ENCODE peak calls at places on chromosomes 1 and 21, in eight cellular contexts. One of them, this sample, is unnamed.

GRCh38 chr1:90721210-90722194 is 4.4 kb upstream of the BARHL2 start:
- DNase-seq in A549: peak
- DNase-seq in cardiac muscle cell: peak
- DNase-seq in GM23338: peak
- DNase-seq in osteoblast: peak
- DNase-seq in PC-9: peak
- DNase-seq in left ventricle myocardium inferior: no peak
- DNase-seq in right atrium auricular region: no peak
- DNase-seq in this sample: no peak

GRCh38 chr1:53927376-53927881 is 18.1 kb downstream of the IFT25 start:
- DNase-seq in A549: no peak
- DNase-seq in cardiac muscle cell: no peak
- DNase-seq in GM23338: no peak
- DNase-seq in osteoblast: no peak
- DNase-seq in PC-9: no peak
- DNase-seq in left ventricle myocardium inferior: no peak
- DNase-seq in right atrium auricular region: no peak
- DNase-seq in this sample: no peak

GRCh38 chr1:205515781-205516253 is 11.3 kb downstream of the CDK18 start:
- DNase-seq in A549: no peak
- DNase-seq in cardiac muscle cell: peak
- DNase-seq in GM23338: peak
- DNase-seq in osteoblast: peak
- DNase-seq in PC-9: no peak
- DNase-seq in left ventricle myocardium inferior: peak
- DNase-seq in right atrium auricular region: no peak
- DNase-seq in this sample: no peak

GRCh38 chr21:42362700-42363099 is 3.6 kb downstream of the TFF1 start:
- DNase-seq in A549: no peak
- DNase-seq in cardiac muscle cell: no peak
- DNase-seq in GM23338: no peak
- DNase-seq in osteoblast: no peak
- DNase-seq in PC-9: no peak
- DNase-seq in left ventricle myocardium inferior: no peak
- DNase-seq in right atrium auricular region: no peak
- DNase-seq in this sample: no peak

GRCh38 chr1:14939527-14940284 is 213.8 kb upstream of the TMEM51 start:
- DNase-seq in A549: no peak
- DNase-seq in cardiac muscle cell: peak
- DNase-seq in GM23338: no peak
- DNase-seq in osteoblast: peak
- DNase-seq in PC-9: no peak
- DNase-seq in left ventricle myocardium inferior: no peak
- DNase-seq in right atrium auricular region: no peak
- DNase-seq in this sample: peak

GRCh38 chr1:53627031-53627430 is 111.9 kb downstream of the GLIS1 start:
- DNase-seq in A549: no peak
- DNase-seq in cardiac muscle cell: no peak
- DNase-seq in GM23338: no peak
- DNase-seq in osteoblast: peak
- DNase-seq in PC-9: no peak
- DNase-seq in left ventricle myocardium inferior: no peak
- DNase-seq in right atrium auricular region: peak
- DNase-seq in this sample: no peak

GRCh38 chr1:182679684-182680083 is 4.7 kb downstream of the RGS8 start:
- DNase-seq in A549: no peak
- DNase-seq in cardiac muscle cell: no peak
- DNase-seq in GM23338: no peak
- DNase-seq in osteoblast: no peak
- DNase-seq in PC-9: no peak
- DNase-seq in left ventricle myocardium inferior: no peak
- DNase-seq in right atrium auricular region: no peak
- DNase-seq in this sample: no peak

GRCh38 chr1:17569200-17570139 is 30.0 kb downstream of the ARHGEF10L start:
- DNase-seq in A549: no peak
- DNase-seq in cardiac muscle cell: peak
- DNase-seq in GM23338: no peak
- DNase-seq in osteoblast: peak
- DNase-seq in PC-9: peak
- DNase-seq in left ventricle myocardium inferior: peak
- DNase-seq in right atrium auricular region: peak
- DNase-seq in this sample: peak

GRCh38 chr21:46325073-46325912 is 1.3 kb downstream of the PCNT start:
- DNase-seq in A549: peak
- DNase-seq in cardiac muscle cell: peak
- DNase-seq in GM23338: peak
- DNase-seq in osteoblast: peak
- DNase-seq in PC-9: peak
- DNase-seq in left ventricle myocardium inferior: peak
- DNase-seq in right atrium auricular region: no peak
- DNase-seq in this sample: no peak
- TF ChIP-seq CTCF in A549: peak
- TF ChIP-seq CTCF in cardiac muscle cell: peak
- TF ChIP-seq CTCF in GM23338: peak
- TF ChIP-seq CTCF in osteoblast: no peak
- TF ChIP-seq CTCF in PC-9: no peak
- TF ChIP-seq CTCF in left ventricle myocardium inferior: peak
- TF ChIP-seq CTCF in right atrium auricular region: peak
- TF ChIP-seq CTCF in this sample: peak

GRCh38 chr1:153742411-153743142 is 14.7 kb downstream of the INTS3 start:
- DNase-seq in A549: no peak
- DNase-seq in cardiac muscle cell: peak
- DNase-seq in GM23338: no peak
- DNase-seq in osteoblast: peak
- DNase-seq in PC-9: no peak
- DNase-seq in left ventricle myocardium inferior: no peak
- DNase-seq in right atrium auricular region: no peak
- DNase-seq in this sample: peak
- H3K4me3 ChIP-seq in A549: no peak
- H3K4me3 ChIP-seq in cardiac muscle cell: no peak
- H3K4me3 ChIP-seq in GM23338: no peak
- H3K4me3 ChIP-seq in osteoblast: no peak
- H3K4me3 ChIP-seq in PC-9: no peak
- H3K4me3 ChIP-seq in left ventricle myocardium inferior: no peak
- H3K4me3 ChIP-seq in right atrium auricular region: no peak
- H3K4me3 ChIP-seq in this sample: no peak

GRCh38 chr1:147815503-147815902 is 55.1 kb upstream of the GJA5 start:
- DNase-seq in A549: no peak
- DNase-seq in cardiac muscle cell: no peak
- DNase-seq in GM23338: no peak
- DNase-seq in osteoblast: no peak
- DNase-seq in PC-9: no peak
- DNase-seq in left ventricle myocardium inferior: no peak
- DNase-seq in right atrium auricular region: no peak
- DNase-seq in this sample: no peak
- TF ChIP-seq CTCF in A549: no peak
- TF ChIP-seq CTCF in cardiac muscle cell: no peak
- TF ChIP-seq CTCF in GM23338: peak
- TF ChIP-seq CTCF in osteoblast: peak
- TF ChIP-seq CTCF in PC-9: no peak
- TF ChIP-seq CTCF in left ventricle myocardium inferior: peak
- TF ChIP-seq CTCF in right atrium auricular region: peak
- TF ChIP-seq CTCF in this sample: no peak

DNA sequence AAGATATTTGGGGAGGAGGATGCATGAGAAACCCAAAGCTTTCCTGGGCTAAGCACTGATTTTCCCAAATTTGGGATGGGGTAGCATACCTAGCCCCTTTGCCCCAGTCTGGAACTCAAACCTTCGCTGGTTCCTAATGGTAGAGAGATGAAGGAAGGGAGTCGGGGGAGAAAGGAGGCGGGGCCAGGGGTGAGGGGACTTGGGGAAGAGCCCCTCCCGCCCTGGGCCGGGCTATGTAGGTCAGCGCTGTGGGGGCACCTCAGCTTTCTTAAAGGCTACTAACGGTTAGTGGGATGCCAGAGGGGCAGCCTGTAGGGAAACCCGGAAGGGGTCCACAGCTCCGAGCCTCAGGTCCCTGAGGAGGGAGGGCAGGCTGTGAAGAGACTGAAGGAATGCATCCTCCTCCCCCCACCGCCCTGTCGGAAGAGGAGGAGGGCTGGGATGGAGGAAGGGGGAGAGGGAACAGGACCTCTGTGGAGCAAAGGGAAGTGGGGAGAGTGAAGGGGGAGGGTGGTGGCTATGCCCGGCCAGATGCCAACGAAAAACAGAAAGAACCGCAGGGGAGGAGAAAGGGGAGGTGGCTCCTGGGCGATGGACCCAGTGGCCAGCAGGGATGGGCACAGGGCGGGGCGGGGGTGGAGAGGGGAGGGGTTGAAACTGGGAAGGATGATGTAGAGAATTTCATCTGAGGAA is 1.3 kb downstream of the CADM3 start:
- DNase-seq in A549: no peak
- DNase-seq in cardiac muscle cell: peak
- DNase-seq in GM23338: peak
- DNase-seq in osteoblast: no peak
- DNase-seq in PC-9: no peak
- DNase-seq in left ventricle myocardium inferior: peak
- DNase-seq in right atrium auricular region: no peak
- DNase-seq in this sample: no peak
- H3K4me3 ChIP-seq in A549: peak
- H3K4me3 ChIP-seq in cardiac muscle cell: peak
- H3K4me3 ChIP-seq in GM23338: peak
- H3K4me3 ChIP-seq in osteoblast: no peak
- H3K4me3 ChIP-seq in PC-9: no peak
- H3K4me3 ChIP-seq in left ventricle myocardium inferior: peak
- H3K4me3 ChIP-seq in right atrium auricular region: peak
- H3K4me3 ChIP-seq in this sample: no peak

GRCh38 chr1:170985406-170985805 is 50.1 kb downstream of the MROH9 start:
- DNase-seq in A549: no peak
- DNase-seq in cardiac muscle cell: no peak
- DNase-seq in GM23338: no peak
- DNase-seq in osteoblast: no peak
- DNase-seq in PC-9: no peak
- DNase-seq in left ventricle myocardium inferior: no peak
- DNase-seq in right atrium auricular region: no peak
- DNase-seq in this sample: no peak

GRCh38 chr1:170987397-170987796 is 52.1 kb downstream of the MROH9 start:
- DNase-seq in A549: no peak
- DNase-seq in cardiac muscle cell: no peak
- DNase-seq in GM23338: no peak
- DNase-seq in osteoblast: no peak
- DNase-seq in PC-9: no peak
- DNase-seq in left ventricle myocardium inferior: no peak
- DNase-seq in right atrium auricular region: no peak
- DNase-seq in this sample: no peak

DNA sequence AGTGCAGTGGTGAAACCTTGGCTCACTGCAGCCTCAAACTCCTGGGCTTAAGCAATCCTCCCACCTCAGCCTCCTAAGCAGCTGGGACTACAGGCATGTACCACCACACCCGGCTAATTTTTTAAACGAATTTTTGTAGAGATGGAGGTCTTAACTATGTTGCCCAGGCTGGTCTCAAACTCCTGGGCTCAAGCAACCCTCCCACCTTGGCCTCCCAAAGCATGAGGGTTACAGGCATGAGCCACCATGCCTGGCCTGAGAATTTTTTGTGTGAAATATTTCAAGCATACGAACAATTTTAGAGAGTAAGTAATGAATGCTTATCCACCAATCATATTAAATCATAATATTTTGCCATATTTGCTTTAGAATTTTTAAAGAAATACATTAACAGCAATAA is 51.6 kb downstream of the MROH9 start:
- DNase-seq in A549: no peak
- DNase-seq in cardiac muscle cell: no peak
- DNase-seq in GM23338: no peak
- DNase-seq in osteoblast: peak
- DNase-seq in PC-9: no peak
- DNase-seq in left ventricle myocardium inferior: no peak
- DNase-seq in right atrium auricular region: no peak
- DNase-seq in this sample: no peak
- TF ChIP-seq CTCF in A549: no peak
- TF ChIP-seq CTCF in cardiac muscle cell: no peak
- TF ChIP-seq CTCF in GM23338: no peak
- TF ChIP-seq CTCF in osteoblast: no peak
- TF ChIP-seq CTCF in PC-9: no peak
- TF ChIP-seq CTCF in left ventricle myocardium inferior: no peak
- TF ChIP-seq CTCF in right atrium auricular region: no peak
- TF ChIP-seq CTCF in this sample: no peak

DNA sequence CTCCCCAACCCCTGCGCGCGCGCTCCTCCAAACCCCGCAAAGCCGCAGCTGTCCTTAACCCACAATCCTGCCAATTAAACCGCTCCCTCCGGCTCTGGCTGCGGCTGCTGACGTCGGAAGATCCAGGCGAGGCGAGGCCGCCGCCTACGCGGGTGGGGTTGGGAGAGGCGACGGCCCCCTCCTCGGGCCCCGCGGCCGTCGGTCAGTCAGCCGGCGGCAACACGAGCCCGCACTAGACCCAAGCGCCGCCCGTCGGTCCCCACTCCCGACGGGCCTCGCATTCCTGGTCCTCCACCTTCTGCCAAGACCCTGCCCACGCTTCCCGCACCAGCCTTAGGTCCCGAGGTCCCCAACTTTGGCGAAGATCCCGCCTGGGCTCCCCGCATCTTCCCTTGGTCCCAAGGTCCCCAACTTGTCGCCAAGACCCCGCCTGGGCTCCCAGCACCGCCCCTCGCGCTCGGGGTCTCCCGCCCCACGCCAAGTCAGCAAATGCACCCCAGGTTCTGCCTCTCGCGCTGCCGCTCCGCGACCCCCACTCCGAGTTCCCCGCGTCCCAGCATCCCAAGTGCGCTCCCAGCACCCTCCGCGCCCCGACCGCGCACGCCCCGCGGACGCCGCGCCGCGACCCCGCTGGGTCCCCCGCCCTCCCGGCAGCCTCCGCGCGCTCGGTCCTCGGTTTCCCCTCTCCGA is 75.5 kb downstream of the VWA5B1 start:
- DNase-seq in A549: no peak
- DNase-seq in cardiac muscle cell: peak
- DNase-seq in GM23338: peak
- DNase-seq in osteoblast: peak
- DNase-seq in PC-9: no peak
- DNase-seq in left ventricle myocardium inferior: peak
- DNase-seq in right atrium auricular region: no peak
- DNase-seq in this sample: no peak
- H3K4me3 ChIP-seq in A549: no peak
- H3K4me3 ChIP-seq in cardiac muscle cell: peak
- H3K4me3 ChIP-seq in GM23338: peak
- H3K4me3 ChIP-seq in osteoblast: no peak
- H3K4me3 ChIP-seq in PC-9: no peak
- H3K4me3 ChIP-seq in left ventricle myocardium inferior: peak
- H3K4me3 ChIP-seq in right atrium auricular region: peak
- H3K4me3 ChIP-seq in this sample: no peak

GRCh38 chr1:156379420-156380165 is 10.6 kb downstream of the RHBG start:
- DNase-seq in A549: peak
- DNase-seq in cardiac muscle cell: peak
- DNase-seq in GM23338: peak
- DNase-seq in osteoblast: peak
- DNase-seq in PC-9: no peak
- DNase-seq in left ventricle myocardium inferior: no peak
- DNase-seq in right atrium auricular region: no peak
- DNase-seq in this sample: no peak
- TF ChIP-seq CTCF in A549: no peak
- TF ChIP-seq CTCF in cardiac muscle cell: no peak
- TF ChIP-seq CTCF in GM23338: no peak
- TF ChIP-seq CTCF in osteoblast: no peak
- TF ChIP-seq CTCF in PC-9: no peak
- TF ChIP-seq CTCF in left ventricle myocardium inferior: no peak
- TF ChIP-seq CTCF in right atrium auricular region: no peak
- TF ChIP-seq CTCF in this sample: no peak

This sample was measured in AG04449.